ENCODE peak calls at places on chromosomes 1 and 21, in ten cellular contexts. H, I, T, W, V, P, C, L, S and Z are unnamed samples.

GRCh38 chr21:27570306-27570868 is 603.5 kb upstream of the ADAMTS5 start:
- DNase-seq in H (peak; percentile 21), I (peak; percentile 31), T (no peak), W (peak; percentile 39), V (peak; percentile 63), P (no peak), C (no peak), L (peak; percentile 94), S (peak; percentile 39), Z (no peak)

GRCh38 chr1:10431065-10431730 is 965 bp downstream of the CENPS start:
- DNase-seq in H (peak; percentile 32), I (no peak), T (peak; percentile 27), W (no peak), V (no peak), P (no peak), C (no peak), L (no peak), S (no peak), Z (no peak)

GRCh38 chr1:205270764-205271163 is 43.0 kb downstream of the TMCC2 start:
- DNase-seq in H (peak; percentile 41), I (no peak), T (peak; percentile 44), W (no peak), V (no peak), P (no peak), C (no peak), L (peak; percentile 72), S (no peak), Z (no peak)

GRCh38 chr1:22747021-22747734 is 36.5 kb downstream of the EPHB2 start:
- DNase-seq in H (no peak), I (no peak), T (no peak), W (no peak), V (no peak), P (peak; percentile 40), C (no peak), L (peak; percentile 91), S (peak; percentile 35), Z (no peak)

GRCh38 chr21:39633043-39633442 is 20.3 kb downstream of the B3GALT5 start:
- DNase-seq in H (peak; percentile 59), I (no peak), T (no peak), W (no peak), V (no peak), P (no peak), C (no peak), L (peak; percentile 52), S (peak; percentile 6), Z (no peak)

GRCh38 chr1:247212914-247213617 is 41.2 kb upstream of the ZNF124 start:
- DNase-seq in H (no peak), I (no peak), T (no peak), W (no peak), V (no peak), P (no peak), C (no peak), L (no peak), S (no peak), Z (no peak)

GRCh38 chr1:90133133-90133532 is 138.2 kb downstream of the ZNF326 start:
- DNase-seq in H (peak; percentile 63), I (no peak), T (peak; percentile 22), W (no peak), V (no peak), P (peak; percentile 23), C (peak; percentile 36), L (peak; percentile 3), S (peak; percentile 33), Z (no peak)

GRCh38 chr1:1777950-1778826 is at the start of gene NADK:
- DNase-seq in H (peak; percentile 88), I (peak; percentile 74), T (peak; percentile 92), W (no peak), V (peak; percentile 66), P (peak; percentile 67), C (no peak), L (peak; percentile 35), S (no peak), Z (peak; percentile 37)

GRCh38 chr1:56967900-56968832 is 2.4 kb upstream of the C8B start:
- DNase-seq in H (peak; percentile 54), I (peak; percentile 23), T (peak; percentile 72), W (no peak), V (peak; percentile 19), P (no peak), C (peak; percentile 65), L (peak; percentile 15), S (no peak), Z (no peak)

GRCh38 chr1:224431726-224432125 is 2.9 kb downstream of the WDR26 start:
- DNase-seq in H (no peak), I (no peak), T (no peak), W (no peak), V (no peak), P (no peak), C (no peak), L (no peak), S (no peak), Z (no peak)
- H3K27ac ChIP-seq in H (peak overlapping the region; percentile 91), I (peak overlapping the region; percentile 97), T (peak overlapping the region; percentile 80), W (peak overlapping the region; percentile 99), V (peak overlapping the region; percentile 94), P (peak overlapping the region; percentile 95), C (no peak overlapping the region), L (no peak overlapping the region), S (no peak overlapping the region), Z (no peak overlapping the region)

DNA sequence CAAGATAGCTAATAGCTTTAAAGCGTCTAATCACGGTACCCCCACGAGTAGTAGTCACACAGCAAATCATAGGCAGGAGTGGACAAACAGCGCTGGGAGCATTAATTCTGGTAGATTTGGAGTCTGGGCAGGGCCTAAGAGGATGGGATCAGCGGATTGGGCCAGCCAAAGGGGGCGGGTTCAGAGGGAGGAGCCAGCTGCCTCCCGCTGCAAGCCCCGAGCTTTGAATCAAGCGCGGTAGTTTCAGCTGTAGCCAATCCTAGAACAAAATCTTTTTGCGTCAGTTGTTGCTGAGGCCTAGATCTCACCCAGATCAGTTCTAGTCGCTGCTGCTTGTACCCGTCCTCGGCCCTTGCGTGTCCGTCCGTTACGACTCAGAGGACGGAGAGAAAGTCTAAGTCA is 576 bp upstream of the NASP start:
- DNase-seq in H (peak; percentile 97), I (peak; percentile 94), T (peak; percentile 98), W (peak; percentile 85), V (peak; percentile 97), P (peak; percentile 97), C (peak; percentile 97), L (peak; percentile 96), S (peak; percentile 97), Z (peak; percentile 95)
- H3K27me3 ChIP-seq in H (no peaks in the 10 kb centered on the region), I (no peaks in the 10 kb centered on the region), T (no peaks in the 10 kb centered on the region), W (no peaks in the 10 kb centered on the region), V (no peaks in the 10 kb centered on the region), P (no peaks in the 10 kb centered on the region), C (no peaks in the 10 kb centered on the region), L (no peaks in the 10 kb centered on the region), S (no peaks in the 10 kb centered on the region), Z (no peaks in the 10 kb centered on the region)

DNA sequence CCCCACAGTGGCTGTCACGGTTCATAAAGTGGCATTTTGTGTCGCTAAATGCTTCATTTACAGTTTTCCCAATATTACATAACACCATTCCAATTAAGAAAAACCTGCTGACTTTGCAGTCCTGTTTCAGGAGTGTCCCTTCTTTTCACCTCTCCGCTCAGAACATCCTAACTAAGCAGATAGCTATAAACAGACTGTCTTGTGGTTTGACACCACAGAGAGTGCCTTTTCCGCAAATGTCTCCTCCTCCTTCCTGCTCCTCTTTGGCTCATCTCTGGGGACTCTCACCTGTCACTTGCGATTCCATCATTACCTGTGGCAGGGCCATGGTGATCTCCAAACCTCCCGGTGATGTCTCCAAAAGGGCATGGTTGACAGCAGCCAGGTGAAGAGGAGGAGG is 119.0 kb downstream of the CNIH3 start:
- DNase-seq in H (no peak), I (no peak), T (no peak), W (no peak), V (no peak), P (no peak), C (no peak), L (no peak), S (no peak), Z (no peak)
- H3K4me1 ChIP-seq in H (peaks cover 16% of the 10 kb centered on the region), I (peaks cover 41% of the 10 kb centered on the region), T (no peaks in the 10 kb centered on the region), W (no peaks in the 10 kb centered on the region), V (peaks cover 21% of the 10 kb centered on the region), P (peaks cover 5% of the 10 kb centered on the region), C (peaks cover 12% of the 10 kb centered on the region), L (peaks cover 11% of the 10 kb centered on the region), S (peaks cover 8% of the 10 kb centered on the region), Z (peaks cover 3% of the 10 kb centered on the region)

GRCh38 chr1:61605607-61606321 is 119.2 kb downstream of the TM2D1 start:
- DNase-seq in H (no peak), I (no peak), T (no peak), W (no peak), V (no peak), P (no peak), C (no peak), L (peak; percentile 15), S (no peak), Z (no peak)
- H3K27ac ChIP-seq in H (no peak overlapping the region), I (peak overlapping the region; percentile 68), T (no peak overlapping the region), W (peak overlapping the region; percentile 1), V (no peak overlapping the region), P (no peak overlapping the region), C (no peak overlapping the region), L (no peak overlapping the region), S (peak overlapping the region; percentile 35), Z (no peak overlapping the region)

DNA sequence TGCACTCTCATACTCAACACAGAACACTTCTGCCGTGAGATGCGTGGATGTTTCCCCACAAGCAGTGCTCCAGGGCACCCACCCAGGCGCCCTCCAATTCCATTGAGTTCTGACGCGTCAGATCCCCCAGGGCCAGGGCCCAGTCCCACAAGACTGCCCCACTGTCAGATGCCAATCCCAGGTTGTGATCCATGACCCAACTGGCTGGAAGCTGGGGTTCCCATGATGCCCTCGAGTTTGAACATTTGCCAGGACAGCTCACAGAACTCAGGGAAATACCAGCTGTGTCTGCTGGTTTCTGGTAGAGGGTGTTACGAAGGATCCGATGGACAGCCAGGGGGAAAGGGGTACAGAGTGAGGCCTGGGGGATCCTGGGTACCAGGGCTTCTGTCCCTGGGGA is 58.4 kb downstream of the AGPAT3 start:
- DNase-seq in H (no peak), I (no peak), T (no peak), W (no peak), V (no peak), P (no peak), C (no peak), L (peak; percentile 11), S (no peak), Z (no peak)
- H3K27me3 ChIP-seq in H (no peaks in the 10 kb centered on the region), I (no peaks in the 10 kb centered on the region), T (no peaks in the 10 kb centered on the region), W (no peaks in the 10 kb centered on the region), V (no peaks in the 10 kb centered on the region), P (no peaks in the 10 kb centered on the region), C (no peaks in the 10 kb centered on the region), L (no peaks in the 10 kb centered on the region), S (no peaks in the 10 kb centered on the region), Z (no peaks in the 10 kb centered on the region)

GRCh38 chr1:19413999-19414398 is 71.3 kb downstream of the CAPZB start:
- DNase-seq in H (no peak), I (no peak), T (no peak), W (no peak), V (no peak), P (no peak), C (no peak), L (no peak), S (no peak), Z (no peak)
- H3K4me1 ChIP-seq in H (peaks cover 16% of the 10 kb centered on the region), I (peaks cover 78% of the 10 kb centered on the region), T (no peaks in the 10 kb centered on the region), W (no peaks in the 10 kb centered on the region), V (peaks cover 32% of the 10 kb centered on the region), P (peaks cover 28% of the 10 kb centered on the region), C (no peaks in the 10 kb centered on the region), L (peaks cover 20% of the 10 kb centered on the region), S (peaks cover 5% of the 10 kb centered on the region), Z (no peaks in the 10 kb centered on the region)

DNA sequence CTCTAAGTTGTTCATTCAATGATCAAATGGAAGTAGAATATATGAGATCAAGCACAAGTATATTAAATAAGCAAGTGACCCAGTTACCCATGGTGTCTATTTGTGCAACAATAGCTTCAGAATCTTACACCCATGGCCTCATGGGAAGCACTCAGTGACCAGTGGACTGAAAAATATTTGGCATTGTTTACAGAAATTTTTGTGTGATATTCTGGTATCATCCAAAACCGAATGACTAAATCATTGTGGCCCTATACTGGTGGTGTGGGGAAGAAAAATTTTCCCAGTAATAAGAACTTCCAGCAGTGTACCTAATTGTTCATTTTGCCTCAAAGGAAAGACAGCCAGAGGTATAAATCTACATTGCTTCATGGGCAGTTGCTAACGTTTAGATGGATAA is 46.5 kb downstream of the DUSP10 start:
- DNase-seq in H (no peak), I (no peak), T (no peak), W (no peak), V (no peak), P (no peak), C (no peak), L (no peak), S (no peak), Z (no peak)
- H3K27ac ChIP-seq in H (no peak overlapping the region), I (no peak overlapping the region), T (no peak overlapping the region), W (no peak overlapping the region), V (no peak overlapping the region), P (no peak overlapping the region), C (no peak overlapping the region), L (no peak overlapping the region), S (no peak overlapping the region), Z (no peak overlapping the region)